ENCODE peak calls at places on chromosomes 4 and X, in eight cellular contexts. V, S, Y, X, E, L, C and W are unnamed samples.
A peak's percentile ranks its signal among the peaks of the same experiment; 100 is the strongest.

GRCh38 chr4:148017801-148018200 is 285.9 kb downstream of the ARHGAP10 start:
- DNase-seq in E (no peak), X (no peak), Y (no peak), V (no peak), L (no peak), C (peak; percentile 49), S (no peak), W (no peak)

GRCh38 chr4:102477657-102478056 is 23.5 kb upstream of the NFKB1 start:
- DNase-seq in C (no peak), S (no peak), L (no peak), Y (no peak), X (no peak), E (no peak), V (no peak), W (no peak)

GRCh38 chr4:7826176-7826908 is 113.3 kb downstream of the AFAP1 start:
- DNase-seq in L (peak; percentile 91), X (no peak), V (no peak), C (no peak), E (no peak), S (no peak), Y (no peak), W (no peak)

GRCh38 chrX:53305996-53306937 is 24.9 kb upstream of the IQSEC2 start:
- DNase-seq in L (no peak), Y (no peak), E (no peak), C (no peak), X (no peak), S (no peak), V (no peak), W (no peak)

GRCh38 chr4:53591372-53591892 is at the start of gene LNX1:
- DNase-seq in X (no peak), E (peak; percentile 96), V (no peak), S (no peak), Y (peak; percentile 80), C (no peak), L (peak; percentile 94), W (no peak)

GRCh38 chr4:98572697-98573096 is 85.7 kb downstream of the TSPAN5 start:
- DNase-seq in C (no peak), X (no peak), Y (no peak), L (no peak), V (no peak), S (no peak), E (peak; percentile 29), W (no peak)

GRCh38 chr4:109921384-109921808 is 8.7 kb downstream of the EGF start:
- DNase-seq in E (no peak), X (no peak), L (peak; percentile 61), Y (peak; percentile 22), C (no peak), V (no peak), S (no peak), W (peak; percentile 10)

GRCh38 chrX:153647461-153648357 is 706 bp downstream of the DUSP9 start:
- DNase-seq in S (no peak), E (no peak), V (peak; percentile 56), X (no peak), C (no peak), L (no peak), Y (no peak), W (no peak)

GRCh38 chr4:648579-649292 is 23.4 kb downstream of the PDE6B start:
- DNase-seq in Y (no peak), X (no peak), C (no peak), E (no peak), S (no peak), V (no peak), L (peak; percentile 60), W (no peak)

GRCh38 chrX:107146670-107147069 is 28.0 kb upstream of the RBM41 start:
- DNase-seq in V (no peak), E (no peak), S (no peak), X (no peak), C (no peak), L (no peak), Y (no peak), W (no peak)

GRCh38 chr4:2116687-2117400 is 57.7 kb downstream of the NAT8L start:
- DNase-seq in L (no peak), S (no peak), E (no peak), Y (no peak), V (no peak), X (no peak), C (no peak), W (no peak)

GRCh38 chr4:81528200-81528599 is 56.5 kb upstream of the RASGEF1B start:
- DNase-seq in L (no peak), X (no peak), V (no peak), E (no peak), S (no peak), Y (no peak), C (no peak), W (no peak)

GRCh38 chr4:142801966-142802365 is 44.1 kb downstream of the INPP4B start:
- DNase-seq in V (no peak), E (no peak), X (no peak), S (no peak), Y (peak; percentile 6), C (no peak), L (no peak), W (no peak)

GRCh38 chr4:40292313-40292759 is 42.8 kb upstream of the CHRNA9 start:
- DNase-seq in L (no peak), V (no peak), C (no peak), Y (no peak), E (no peak), X (no peak), S (no peak), W (no peak)

GRCh38 chr4:87896020-87896621 is 63.4 kb downstream of the MEPE start:
- DNase-seq in Y (peak; percentile 30), E (no peak), X (peak; percentile 23), L (peak; percentile 16), S (peak; percentile 86), C (no peak), V (no peak), W (peak; percentile 39)

GRCh38 chr4:148664636-148665035 is 222.4 kb upstream of the NR3C2 start:
- DNase-seq in Y (no peak), C (no peak), S (no peak), L (no peak), V (no peak), X (no peak), E (no peak), W (no peak)

GRCh38 chrX:21479695-21480280 is 105.6 kb downstream of the CNKSR2 start:
- DNase-seq in L (peak; percentile 48), Y (peak; percentile 46), S (peak; percentile 39), C (no peak), V (peak; percentile 57), X (no peak), E (peak; percentile 4), W (no peak)

GRCh38 chr4:101198741-101199339 is 148.5 kb downstream of the PPP3CA start:
- DNase-seq in E (peak; percentile 64), C (no peak), S (no peak), Y (no peak), X (no peak), L (no peak), V (no peak), W (no peak)

GRCh38 chr4:23881052-23881501 is 8.8 kb downstream of the PPARGC1A start:
- DNase-seq in Y (no peak), V (no peak), L (no peak), C (no peak), S (no peak), X (no peak), E (no peak), W (no peak)

GRCh38 chr4:185548587-185548986 is 13.3 kb upstream of the PDLIM3 start:
- DNase-seq in E (no peak), C (no peak), Y (no peak), S (no peak), X (no peak), L (no peak), V (no peak), W (no peak)

GRCh38 chr4:94595013-94595412 is 143.3 kb downstream of the PDLIM5 start:
- DNase-seq in E (no peak), S (no peak), C (no peak), L (no peak), X (no peak), Y (no peak), V (no peak), W (no peak)

GRCh38 chr4:821181-821591 is 4.7 kb downstream of the CPLX1 start:
- DNase-seq in L (no peak), S (no peak), E (no peak), X (no peak), C (no peak), V (no peak), Y (no peak), W (no peak)

GRCh38 chr4:174254613-174255012 is 28.9 kb downstream of the FBXO8 start:
- DNase-seq in X (no peak), V (no peak), Y (no peak), S (no peak), E (no peak), L (no peak), C (no peak), W (no peak)

GRCh38 chrX:318068-318738 is 393 bp downstream of the GTPBP6 start:
- DNase-seq in V (peak; percentile 95), Y (peak; percentile 96), L (peak; percentile 99), E (no peak), C (peak; percentile 99), S (no peak), X (peak; percentile 97), W (peak; percentile 78)

GRCh38 chrX:16770970-16771482 is 15.2 kb upstream of the TXLNG start:
- DNase-seq in L (no peak), C (no peak), X (no peak), V (no peak), E (no peak), S (no peak), Y (no peak), W (no peak)

GRCh38 chr4:148315049-148315448 is 127.2 kb downstream of the NR3C2 start:
- DNase-seq in C (no peak), V (no peak), S (no peak), X (no peak), L (no peak), E (no peak), Y (peak; percentile 73), W (peak; percentile 11)

GRCh38 chr4:183961772-183962171 is 56.7 kb downstream of the STOX2 start:
- DNase-seq in V (no peak), Y (peak; percentile 49), C (no peak), E (no peak), S (no peak), X (no peak), L (no peak), W (no peak)

GRCh38 chrX:130772313-130773140 is 130.5 kb downstream of the ENOX2 start:
- DNase-seq in V (no peak), C (no peak), X (no peak), E (peak; percentile 84), L (no peak), Y (no peak), S (no peak), W (peak; percentile 6)